ENCODE peak calls at places on chromosomes 4 and X, in four cellular contexts. M is HCT116; P is stromal cell of bone marrow; W is stimulated activated CD8-positive, alpha-beta memory T cell treated with anti-CD3 and anti-CD28 coated beads, Interleukin-15, amount 100 ng/mL, for 1 hour. T is an unnamed sample.

GRCh38 chr4:99390060-99390459 is 37.5 kb upstream of the ADH1C start:
- DNase-seq in M (no peak), P (peak), W (no peak), T (peak)

GRCh38 chr4:27245216-27245615 is 384.6 kb downstream of the STIM2 start:
- DNase-seq in M (no peak), W (no peak), P (peak), T (peak)

GRCh38 chrX:151752847-151753246 is 18.3 kb downstream of the CNGA2 start:
- DNase-seq in M (no peak), P (no peak), W (no peak), T (no peak)

GRCh38 chrX:74925210-74926088 is at the start of gene NEXMIF:
- DNase-seq in W (no peak), P (no peak), M (no peak), T (peak)

GRCh38 chr4:53633608-53634007 is 42.3 kb upstream of the LNX1 start:
- DNase-seq in P (peak), W (no peak), M (no peak), T (peak)

GRCh38 chr4:19850909-19851308 is 400.8 kb upstream of the SLIT2 start:
- DNase-seq in M (peak), W (no peak), P (peak), T (peak)

GRCh38 chr4:28378109-28378830 is 1517.6 kb downstream of the STIM2 start:
- DNase-seq in M (no peak), P (no peak), W (no peak), T (peak)

GRCh38 chr4:77172336-77172735 is 15.3 kb downstream of the CCNG2 start:
- DNase-seq in M (no peak), P (peak), W (no peak), T (peak)

GRCh38 chr4:55866290-55866907 is 13.0 kb downstream of the EXOC1 start:
- DNase-seq in M (peak), W (no peak), P (peak), T (peak)

GRCh38 chrX:42247241-42247640 is 323.9 kb upstream of the CASK start:
- DNase-seq in P (no peak), W (no peak), M (no peak), T (peak)

GRCh38 chr4:149910177-149910576 is 94.5 kb upstream of the IQCM start:
- DNase-seq in P (no peak), W (no peak), M (no peak), T (peak)

GRCh38 chr4:186809070-186809469 is 85.4 kb upstream of the FAT1 start:
- DNase-seq in M (no peak), W (no peak), P (no peak), T (no peak)

GRCh38 chrX:112798736-112799135 is 41.9 kb downstream of the AMOT start:
- DNase-seq in M (no peak), P (peak), W (no peak), T (no peak)

GRCh38 chr4:1285790-1286553 is 3.7 kb upstream of the MAEA start:
- DNase-seq in M (no peak), W (no peak), P (no peak), T (peak)

T was measured in GM23248.